ENCODE peak calls at places on chromosomes 11 and 22, in four cellular contexts. U is IMR-90, T is brain microvascular endothelial cell, J is A549. E is an unnamed sample.

GRCh38 chr22:39383841-39384625 is 15.5 kb upstream of the TAB1 start:
- DNase-seq in U (peak), T (no peak), J (no peak), E (no peak)

GRCh38 chr11:34650528-34650927 is 29.6 kb downstream of the EHF start:
- DNase-seq in U (peak), T (no peak), J (no peak), E (no peak)

GRCh38 chr22:37185646-37186227 is 2.3 kb downstream of the C1QTNF6 start:
- DNase-seq in U (no peak), T (no peak), J (no peak), E (no peak)

GRCh38 chr11:37474889-37475288 is 876.9 kb upstream of the RAG2 start:
- DNase-seq in U (no peak), T (no peak), J (no peak), E (no peak)

GRCh38 chr11:2885017-2885675 is 429 bp downstream of the CDKN1C start:
- DNase-seq in U (peak), T (no peak), J (no peak), E (no peak)

GRCh38 chr22:29011200-29011867 is 50.3 kb downstream of the C22orf31 start:
- DNase-seq in U (no peak), T (no peak), J (no peak), E (no peak)

GRCh38 chr22:42959472-42960145 is 55.3 kb downstream of the PACSIN2 start:
- DNase-seq in U (peak), T (peak), J (peak), E (peak)

GRCh38 chr22:42757475-42757874 is 36.8 kb upstream of the A4GALT start:
- DNase-seq in U (peak), T (no peak), J (no peak), E (no peak)

GRCh38 chr22:37267128-37267587 is 15.2 kb upstream of the CYTH4 start:
- DNase-seq in U (no peak), T (no peak), J (peak), E (peak)

GRCh38 chr11:7512525-7513209 is 1.1 kb upstream of the PPFIBP2 start:
- DNase-seq in U (no peak), T (no peak), J (no peak), E (no peak)

GRCh38 chr11:69970785-69971535 is 107.2 kb upstream of the ANO1 start:
- DNase-seq in U (no peak), T (no peak), J (no peak), E (no peak)

GRCh38 chr11:113689711-113690618 is 16.1 kb downstream of the TMPRSS5 start:
- DNase-seq in U (no peak), T (no peak), J (no peak), E (no peak)

GRCh38 chr22:30420401-30421178 is 5.0 kb upstream of the MTFP1 start:
- DNase-seq in U (peak), T (peak), J (no peak), E (peak)

GRCh38 chr11:70641366-70641765 is 243.0 kb downstream of the CTTN start:
- DNase-seq in U (no peak), T (no peak), J (no peak), E (no peak)

GRCh38 chr11:17256512-17256911 is 20.0 kb upstream of the NUCB2 start:
- DNase-seq in U (peak), T (peak), J (no peak), E (peak)

GRCh38 chr11:11810764-11811726 is 30.7 kb upstream of the USP47 start:
- DNase-seq in U (no peak), T (no peak), J (no peak), E (no peak)

GRCh38 chr11:64415286-64415685 is 56.3 kb downstream of the RPS6KA4 start:
- DNase-seq in U (no peak), T (no peak), J (no peak), E (no peak)

GRCh38 chr11:67268036-67268683 is 1.9 kb downstream of the GRK2 start:
- DNase-seq in U (no peak), T (no peak), J (no peak), E (no peak)

GRCh38 chr11:105045897-105046296 is 762 bp upstream of the CARD16 start:
- DNase-seq in U (no peak), T (no peak), J (no peak), E (no peak)

GRCh38 chr11:6259638-6260019 is at the start of gene CCKBR:
- DNase-seq in U (no peak), T (no peak), J (no peak), E (no peak)

GRCh38 chr11:71286701-71287643 is 34.6 kb upstream of the SHANK2 start:
- DNase-seq in U (peak), T (peak), J (no peak), E (peak)

GRCh38 chr11:116615211-116615865 is 157.4 kb downstream of the BUD13 start:
- DNase-seq in U (no peak), T (no peak), J (no peak), E (no peak)

GRCh38 chr11:62832346-62833234 is at the start of gene TEX54:
- DNase-seq in U (peak), T (peak), J (no peak), E (no peak)

GRCh38 chr11:125168875-125169537 is 4.5 kb downstream of the PKNOX2 start:
- DNase-seq in U (peak), T (no peak), J (no peak), E (no peak)

GRCh38 chr11:117654281-117654680 is 142.7 kb downstream of the DSCAML1 start:
- DNase-seq in U (no peak), T (no peak), J (no peak), E (no peak)

GRCh38 chr22:20586403-20586745 is 79.0 kb downstream of the MED15 start:
- DNase-seq in U (no peak), T (no peak), J (no peak), E (no peak)

GRCh38 chr11:44261800-44262591 is 47.9 kb downstream of the ALX4 start:
- DNase-seq in U (no peak), T (no peak), J (no peak), E (no peak)

GRCh38 chr11:105609832-105610781 is at the start of gene GRIA4:
- DNase-seq in U (peak), T (peak), J (no peak), E (no peak)

GRCh38 chr22:25085930-25086901 is 113.4 kb upstream of the CRYBB3 start:
- DNase-seq in U (no peak), T (no peak), J (no peak), E (no peak)

GRCh38 chr11:68890490-68891231 is 13.0 kb downstream of the MRPL21 start:
- DNase-seq in U (peak), T (peak), J (no peak), E (no peak)

GRCh38 chr11:75324189-75324588 is 27.3 kb downstream of the ARRB1 start:
- DNase-seq in U (no peak), T (no peak), J (no peak), E (no peak)

GRCh38 chr11:124823512-124824376 is 23.5 kb upstream of the MSANTD2 start:
- DNase-seq in U (no peak), T (no peak), J (no peak), E (no peak)

GRCh38 chr11:57069942-57070341 is 81.2 kb downstream of the OR5AK2 start:
- DNase-seq in U (no peak), T (no peak), J (no peak), E (no peak)

GRCh38 chr11:134398079-134398444 is 14.0 kb downstream of the B3GAT1 start:
- DNase-seq in U (no peak), T (no peak), J (no peak), E (peak)
- H3K27ac ChIP-seq in U (no peak), T (no peak), J (no peak), E (no peak)

DNA sequence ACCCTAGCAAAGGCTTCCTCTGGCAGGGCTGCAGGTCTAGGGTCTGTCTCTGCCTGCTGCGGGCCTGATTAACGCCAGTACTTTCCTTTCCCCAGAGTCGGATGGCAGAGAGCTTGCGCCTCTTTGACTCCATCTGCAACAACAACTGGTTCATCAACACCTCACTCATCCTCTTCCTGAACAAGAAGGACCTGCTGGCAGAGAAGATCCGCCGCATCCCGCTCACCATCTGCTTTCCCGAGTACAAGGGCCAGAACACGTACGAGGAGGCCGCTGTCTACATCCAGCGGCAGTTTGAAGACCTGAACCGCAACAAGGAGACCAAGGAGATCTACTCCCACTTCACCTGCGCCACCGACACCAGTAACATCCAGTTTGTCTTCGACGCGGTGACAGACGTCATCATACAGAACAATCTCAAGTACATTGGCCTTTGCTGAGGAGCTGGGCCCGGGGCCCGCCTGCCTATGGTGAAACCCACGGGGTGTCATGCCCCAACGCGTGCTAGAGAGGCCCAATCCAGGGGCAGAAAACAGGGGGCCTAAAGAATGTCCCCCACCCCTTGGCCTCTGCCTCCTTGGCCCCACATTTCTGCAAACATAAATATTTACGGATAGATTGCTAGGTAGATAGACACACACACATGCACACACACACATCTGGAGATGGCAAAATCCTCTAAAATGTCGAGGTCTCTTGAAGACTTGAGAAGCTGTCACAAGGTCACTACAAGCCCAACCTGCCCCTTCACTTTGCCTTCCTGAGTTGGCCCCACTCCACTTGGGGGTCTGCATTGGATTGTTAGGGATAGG is 18.6 kb downstream of the RSPH14 start:
- DNase-seq in U (no peak), T (no peak), J (no peak), E (no peak)
- H3K27ac ChIP-seq in U (no peak), T (no peak), J (no peak), E (no peak)

GRCh38 chr11:83035070-83035854 is 36.4 kb downstream of the RAB30 start:
- DNase-seq in U (no peak), T (peak), J (no peak), E (no peak)
- H3K27ac ChIP-seq in U (no peak), T (no peak), J (peak), E (peak)

GRCh38 chr11:36077368-36077767 is 133.5 kb downstream of the LDLRAD3 start:
- DNase-seq in U (no peak), T (no peak), J (no peak), E (no peak)

GRCh38 chr11:36079911-36080310 is 136.0 kb downstream of the LDLRAD3 start:
- DNase-seq in U (no peak), T (no peak), J (no peak), E (no peak)

GRCh38 chr11:36075053-36075452 is 131.2 kb downstream of the LDLRAD3 start:
- DNase-seq in U (peak), T (peak), J (no peak), E (no peak)

GRCh38 chr11:36078686-36079055 is 134.8 kb downstream of the LDLRAD3 start:
- DNase-seq in U (no peak), T (no peak), J (no peak), E (no peak)

DNA sequence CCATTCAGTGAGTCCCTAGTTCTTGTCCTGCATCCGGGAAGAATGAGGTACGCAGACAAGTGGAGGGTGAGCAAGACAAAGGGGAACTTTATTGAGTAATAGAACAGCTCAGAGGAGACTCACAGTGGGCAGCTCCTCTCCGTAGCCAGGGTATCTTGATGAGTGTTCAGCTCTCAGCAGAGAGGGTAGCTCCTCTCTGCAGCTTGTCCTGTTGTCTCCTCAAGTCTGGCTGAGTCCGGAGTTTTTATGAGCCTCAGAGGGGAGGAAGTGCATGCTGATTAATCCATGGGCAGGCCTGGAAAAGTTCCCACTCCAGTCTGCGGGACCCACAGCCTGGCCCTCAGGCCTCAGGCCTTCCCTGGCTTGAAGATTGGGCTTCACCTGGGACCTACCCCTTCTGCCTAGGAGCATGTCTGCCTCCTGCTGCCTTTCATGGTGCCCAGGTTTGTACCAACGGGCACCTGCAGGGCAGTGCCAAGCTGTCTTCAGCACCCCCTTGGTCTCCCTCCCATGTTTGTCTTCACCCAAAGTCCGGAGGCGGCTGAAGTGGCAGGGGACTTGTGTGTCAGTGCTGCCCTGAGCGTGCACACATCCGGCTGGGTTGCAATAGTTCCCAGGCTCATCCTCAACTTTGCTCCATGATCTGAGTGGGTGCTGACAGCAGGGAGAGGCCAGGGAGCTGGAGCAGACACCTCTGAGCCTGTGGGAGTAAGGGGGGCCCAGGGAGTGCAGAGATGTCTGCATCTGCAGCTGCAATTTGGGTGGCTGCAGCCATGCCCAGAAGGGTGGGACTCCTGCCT is 134.2 kb downstream of the LDLRAD3 start:
- DNase-seq in U (no peak), T (no peak), J (no peak), E (no peak)
- H3K27ac ChIP-seq in U (no peak), T (no peak), J (no peak), E (peak)

DNA sequence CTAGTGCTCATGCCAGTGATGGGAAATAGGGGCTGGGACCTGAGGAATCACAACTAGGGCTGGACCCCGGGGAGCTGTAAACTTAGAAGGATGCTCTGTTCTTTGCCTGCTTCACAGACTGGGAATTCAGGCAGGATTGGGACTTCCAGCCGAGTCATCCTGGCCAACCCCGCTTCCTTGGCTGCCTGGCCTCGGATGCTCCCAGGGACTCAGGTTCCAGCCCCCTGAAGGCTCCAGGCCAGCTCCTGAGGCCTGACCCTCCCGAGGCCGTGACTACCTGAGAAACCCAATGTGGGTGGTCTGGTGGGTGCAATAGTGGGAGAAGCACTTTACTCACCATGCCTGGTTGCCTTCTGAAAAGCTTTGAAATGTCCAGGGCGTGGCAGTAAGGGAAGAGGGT is 44.7 kb downstream of the IRAG1 start:
- DNase-seq in U (no peak), T (no peak), J (no peak), E (no peak)
- H3K27ac ChIP-seq in U (no peak), T (no peak), J (peak), E (no peak)

GRCh38 chr11:47516984-47517853 is 35.7 kb downstream of the CELF1 start:
- DNase-seq in U (no peak), T (no peak), J (no peak), E (no peak)
- H3K27ac ChIP-seq in U (no peak), T (no peak), J (peak), E (peak)

GRCh38 chr11:9783986-9784385 is 120.1 kb downstream of the SWAP70 start:
- DNase-seq in U (peak), T (no peak), J (no peak), E (no peak)
- H3K27ac ChIP-seq in U (peak), T (no peak), J (no peak), E (no peak)

E was measured in RWPE1.